ENCODE peak calls at places on chromosomes 7 and 10, in five cellular contexts. One of them, this sample, is unnamed.

GRCh38 chr10:62284221-62284620 is 15.6 kb upstream of the RTKN2 start:
- DNase-seq in non-pigmented ciliary epithelial cell: no peak
- DNase-seq in NCI-H82: no peak
- DNase-seq in cardiac fibroblast: no peak
- DNase-seq in cardiac muscle cell: no peak
- DNase-seq in this sample: no peak

GRCh38 chr7:75617634-75618234 is 121.0 kb downstream of the HIP1 start:
- DNase-seq in non-pigmented ciliary epithelial cell: no peak
- DNase-seq in NCI-H82: no peak
- DNase-seq in cardiac fibroblast: peak; percentile 79
- DNase-seq in cardiac muscle cell: no peak
- DNase-seq in this sample: peak; percentile 73

GRCh38 chr10:18660816-18661431 is 1.7 kb downstream of the ARL5B start:
- DNase-seq in non-pigmented ciliary epithelial cell: no peak
- DNase-seq in NCI-H82: no peak
- DNase-seq in cardiac fibroblast: no peak
- DNase-seq in cardiac muscle cell: no peak
- DNase-seq in this sample: no peak

GRCh38 chr10:123147635-123148413 is at the start of gene HMX2:
- DNase-seq in non-pigmented ciliary epithelial cell: no peak
- DNase-seq in NCI-H82: peak; percentile 15
- DNase-seq in cardiac fibroblast: no peak
- DNase-seq in cardiac muscle cell: peak; percentile 51
- DNase-seq in this sample: no peak

GRCh38 chr7:137073571-137074325 is 205.3 kb downstream of the CHRM2 start:
- DNase-seq in non-pigmented ciliary epithelial cell: peak; percentile 36
- DNase-seq in NCI-H82: no peak
- DNase-seq in cardiac fibroblast: peak; percentile 26
- DNase-seq in cardiac muscle cell: no peak
- DNase-seq in this sample: no peak

GRCh38 chr7:129769866-129770808 is 158.6 kb downstream of the NRF1 start:
- DNase-seq in non-pigmented ciliary epithelial cell: no peak
- DNase-seq in NCI-H82: no peak
- DNase-seq in cardiac fibroblast: no peak
- DNase-seq in cardiac muscle cell: no peak
- DNase-seq in this sample: no peak

GRCh38 chr10:2885276-2885955 is 181.9 kb upstream of the PFKP start:
- DNase-seq in non-pigmented ciliary epithelial cell: no peak
- DNase-seq in NCI-H82: no peak
- DNase-seq in cardiac fibroblast: no peak
- DNase-seq in cardiac muscle cell: no peak
- DNase-seq in this sample: no peak

GRCh38 chr7:40077849-40078248 is 56.6 kb downstream of the MPLKIP start:
- DNase-seq in non-pigmented ciliary epithelial cell: peak; percentile 3
- DNase-seq in NCI-H82: no peak
- DNase-seq in cardiac fibroblast: peak; percentile 52
- DNase-seq in cardiac muscle cell: no peak
- DNase-seq in this sample: no peak

GRCh38 chr7:16982640-16983103 is 100.9 kb upstream of the AGR3 start:
- DNase-seq in non-pigmented ciliary epithelial cell: peak; percentile 20
- DNase-seq in NCI-H82: peak; percentile 49
- DNase-seq in cardiac fibroblast: peak; percentile 78
- DNase-seq in cardiac muscle cell: peak; percentile 45
- DNase-seq in this sample: peak; percentile 59

GRCh38 chr7:150516956-150517355 is 2.3 kb downstream of the GIMAP7 start:
- DNase-seq in non-pigmented ciliary epithelial cell: no peak
- DNase-seq in NCI-H82: no peak
- DNase-seq in cardiac fibroblast: no peak
- DNase-seq in cardiac muscle cell: no peak
- DNase-seq in this sample: no peak

GRCh38 chr7:46725838-46726237 is 804.8 kb upstream of the IGFBP3 start:
- DNase-seq in non-pigmented ciliary epithelial cell: no peak
- DNase-seq in NCI-H82: no peak
- DNase-seq in cardiac fibroblast: peak; percentile 54
- DNase-seq in cardiac muscle cell: no peak
- DNase-seq in this sample: no peak

GRCh38 chr7:133511242-133511641 is 258.4 kb downstream of the EXOC4 start:
- DNase-seq in non-pigmented ciliary epithelial cell: no peak
- DNase-seq in NCI-H82: no peak
- DNase-seq in cardiac fibroblast: no peak
- DNase-seq in cardiac muscle cell: no peak
- DNase-seq in this sample: no peak

GRCh38 chr7:37786741-37787569 is 61.4 kb upstream of the NME8 start:
- DNase-seq in non-pigmented ciliary epithelial cell: no peak
- DNase-seq in NCI-H82: no peak
- DNase-seq in cardiac fibroblast: no peak
- DNase-seq in cardiac muscle cell: no peak
- DNase-seq in this sample: no peak

GRCh38 chr7:4149236-4149635 is 532.9 kb upstream of the FOXK1 start:
- DNase-seq in non-pigmented ciliary epithelial cell: no peak
- DNase-seq in NCI-H82: no peak
- DNase-seq in cardiac fibroblast: no peak
- DNase-seq in cardiac muscle cell: no peak
- DNase-seq in this sample: no peak

GRCh38 chr10:99536400-99537254 is 3.9 kb downstream of the NKX2-3 start:
- DNase-seq in non-pigmented ciliary epithelial cell: no peak
- DNase-seq in NCI-H82: peak; percentile 28
- DNase-seq in cardiac fibroblast: no peak
- DNase-seq in cardiac muscle cell: peak; percentile 63
- DNase-seq in this sample: no peak

GRCh38 chr7:27453702-27454405 is 208.8 kb downstream of the HIBADH start:
- DNase-seq in non-pigmented ciliary epithelial cell: peak; percentile 41
- DNase-seq in NCI-H82: no peak
- DNase-seq in cardiac fibroblast: peak; percentile 66
- DNase-seq in cardiac muscle cell: peak; percentile 19
- DNase-seq in this sample: peak; percentile 81

GRCh38 chr10:29471483-29471859 is 163.3 kb downstream of the SVIL start:
- DNase-seq in non-pigmented ciliary epithelial cell: peak; percentile 59
- DNase-seq in NCI-H82: no peak
- DNase-seq in cardiac fibroblast: peak; percentile 73
- DNase-seq in cardiac muscle cell: no peak
- DNase-seq in this sample: no peak

GRCh38 chr10:80168679-80169380 is 36.3 kb downstream of the PLAC9 start:
- DNase-seq in non-pigmented ciliary epithelial cell: no peak
- DNase-seq in NCI-H82: peak; percentile 3
- DNase-seq in cardiac fibroblast: no peak
- DNase-seq in cardiac muscle cell: no peak
- DNase-seq in this sample: no peak

GRCh38 chr7:41029072-41029492 is 673.8 kb downstream of the INHBA start:
- DNase-seq in non-pigmented ciliary epithelial cell: peak; percentile 98
- DNase-seq in NCI-H82: no peak
- DNase-seq in cardiac fibroblast: peak; percentile 67
- DNase-seq in cardiac muscle cell: no peak
- DNase-seq in this sample: peak; percentile 30

GRCh38 chr7:148963583-148964509 is 64.5 kb downstream of the PDIA4 start:
- DNase-seq in non-pigmented ciliary epithelial cell: no peak
- DNase-seq in NCI-H82: no peak
- DNase-seq in cardiac fibroblast: peak; percentile 28
- DNase-seq in cardiac muscle cell: no peak
- DNase-seq in this sample: no peak

GRCh38 chr7:26553582-26553981 is 261.9 kb downstream of the SNX10 start:
- DNase-seq in non-pigmented ciliary epithelial cell: no peak
- DNase-seq in NCI-H82: no peak
- DNase-seq in cardiac fibroblast: no peak
- DNase-seq in cardiac muscle cell: no peak
- DNase-seq in this sample: no peak

GRCh38 chr10:119243967-119244366 is 36.6 kb downstream of the GRK5 start:
- DNase-seq in non-pigmented ciliary epithelial cell: no peak
- DNase-seq in NCI-H82: peak; percentile 86
- DNase-seq in cardiac fibroblast: no peak
- DNase-seq in cardiac muscle cell: no peak
- DNase-seq in this sample: no peak

GRCh38 chr10:91955114-91955513 is 31.5 kb downstream of the BTAF1 start:
- DNase-seq in non-pigmented ciliary epithelial cell: no peak
- DNase-seq in NCI-H82: no peak
- DNase-seq in cardiac fibroblast: no peak
- DNase-seq in cardiac muscle cell: no peak
- DNase-seq in this sample: no peak

GRCh38 chr10:78925800-78926319 is 142.9 kb upstream of the ZMIZ1 start:
- DNase-seq in non-pigmented ciliary epithelial cell: peak; percentile 96
- DNase-seq in NCI-H82: no peak
- DNase-seq in cardiac fibroblast: peak; percentile 96
- DNase-seq in cardiac muscle cell: no peak
- DNase-seq in this sample: peak; percentile 49

GRCh38 chr7:158613481-158613880 is 25.9 kb upstream of the PTPRN2 start:
- DNase-seq in non-pigmented ciliary epithelial cell: no peak
- DNase-seq in NCI-H82: no peak
- DNase-seq in cardiac fibroblast: peak; percentile 26
- DNase-seq in cardiac muscle cell: no peak
- DNase-seq in this sample: no peak

GRCh38 chr7:85065306-85065705 is 121.5 kb downstream of the SEMA3D start:
- DNase-seq in non-pigmented ciliary epithelial cell: no peak
- DNase-seq in NCI-H82: no peak
- DNase-seq in cardiac fibroblast: peak; percentile 80
- DNase-seq in cardiac muscle cell: no peak
- DNase-seq in this sample: no peak

GRCh38 chr10:110698782-110699201 is 54.7 kb downstream of the RBM20 start:
- DNase-seq in non-pigmented ciliary epithelial cell: no peak
- DNase-seq in NCI-H82: no peak
- DNase-seq in cardiac fibroblast: peak; percentile 74
- DNase-seq in cardiac muscle cell: peak; percentile 78
- DNase-seq in this sample: no peak

GRCh38 chr7:1274876-1275684 is 42.4 kb downstream of the UNCX start:
- DNase-seq in non-pigmented ciliary epithelial cell: no peak
- DNase-seq in NCI-H82: no peak
- DNase-seq in cardiac fibroblast: no peak
- DNase-seq in cardiac muscle cell: no peak
- DNase-seq in this sample: no peak

GRCh38 chr10:62037166-62037831 is 135.8 kb downstream of the ARID5B start:
- DNase-seq in non-pigmented ciliary epithelial cell: no peak
- DNase-seq in NCI-H82: no peak
- DNase-seq in cardiac fibroblast: peak; percentile 82
- DNase-seq in cardiac muscle cell: no peak
- DNase-seq in this sample: no peak

GRCh38 chr10:91617073-91617580 is 15.7 kb downstream of the PPP1R3C start:
- DNase-seq in non-pigmented ciliary epithelial cell: peak; percentile 85
- DNase-seq in NCI-H82: no peak
- DNase-seq in cardiac fibroblast: peak; percentile 71
- DNase-seq in cardiac muscle cell: no peak
- DNase-seq in this sample: no peak

GRCh38 chr10:82319046-82319445 is 444.1 kb downstream of the NRG3 start:
- DNase-seq in non-pigmented ciliary epithelial cell: no peak
- DNase-seq in NCI-H82: peak; percentile 73
- DNase-seq in cardiac fibroblast: no peak
- DNase-seq in cardiac muscle cell: no peak
- DNase-seq in this sample: no peak